ENCODE peak calls at places on chromosomes 11 and 22, in seven cellular contexts. C is mesendoderm, E is mesenchymal stem cell, M is H1, G is H9, A is IMR-90, T is trophoblast cell. N is an unnamed sample.

GRCh38 chr11:13303668-13304649 is 26.4 kb downstream of the BMAL1 start:
- DNase-seq in C (no peak), E (no peak), M (no peak), G (no peak), A (no peak), T (no peak), N (no peak)

GRCh38 chr11:65496304-65497140 is 2.3 kb upstream of the MALAT1 start:
- DNase-seq in C (no peak), E (peak; percentile 61), M (no peak), G (no peak), A (peak; percentile 48), T (peak; percentile 7), N (no peak)

GRCh38 chr11:122746050-122746478 is 90.5 kb downstream of the UBASH3B start:
- DNase-seq in C (no peak), E (no peak), M (no peak), G (no peak), A (no peak), T (no peak), N (no peak)

GRCh38 chr22:44523981-44524759 is 26.1 kb upstream of the RTL6 start:
- DNase-seq in C (no peak), E (peak; percentile 99), M (no peak), G (peak; percentile 7), A (peak; percentile 99), T (peak; percentile 85), N (no peak)

GRCh38 chr11:12723410-12724297 is 49.4 kb downstream of the TEAD1 start:
- DNase-seq in C (peak; percentile 95), E (peak; percentile 63), M (no peak), G (no peak), A (peak; percentile 45), T (peak; percentile 97), N (no peak)

GRCh38 chr11:708511-708910 is 2.5 kb downstream of the EPS8L2 start:
- DNase-seq in C (no peak), E (no peak), M (no peak), G (no peak), A (no peak), T (no peak), N (no peak)

GRCh38 chr11:130452941-130453340 is 4.5 kb downstream of the ADAMTS15 start:
- DNase-seq in C (peak; percentile 78), E (no peak), M (no peak), G (peak; percentile 46), A (no peak), T (no peak), N (no peak)

GRCh38 chr11:62611705-62612365 is 740 bp downstream of the EML3 start:
- DNase-seq in C (peak; percentile 59), E (peak; percentile 71), M (no peak), G (peak; percentile 60), A (peak; percentile 60), T (peak; percentile 17), N (no peak)

GRCh38 chr11:110130642-110131238 is 37.5 kb downstream of the ZC3H12C start:
- DNase-seq in C (peak; percentile 82), E (no peak), M (peak; percentile 0), G (peak; percentile 42), A (peak; percentile 67), T (peak; percentile 5), N (peak; percentile 86)

GRCh38 chr11:120578591-120579154 is 67.1 kb downstream of the GRIK4 start:
- DNase-seq in C (no peak), E (no peak), M (no peak), G (no peak), A (no peak), T (no peak), N (no peak)

GRCh38 chr11:100752371-100753073 is 65.4 kb downstream of the ARHGAP42 start:
- DNase-seq in C (no peak), E (no peak), M (no peak), G (no peak), A (no peak), T (no peak), N (no peak)

DNA sequence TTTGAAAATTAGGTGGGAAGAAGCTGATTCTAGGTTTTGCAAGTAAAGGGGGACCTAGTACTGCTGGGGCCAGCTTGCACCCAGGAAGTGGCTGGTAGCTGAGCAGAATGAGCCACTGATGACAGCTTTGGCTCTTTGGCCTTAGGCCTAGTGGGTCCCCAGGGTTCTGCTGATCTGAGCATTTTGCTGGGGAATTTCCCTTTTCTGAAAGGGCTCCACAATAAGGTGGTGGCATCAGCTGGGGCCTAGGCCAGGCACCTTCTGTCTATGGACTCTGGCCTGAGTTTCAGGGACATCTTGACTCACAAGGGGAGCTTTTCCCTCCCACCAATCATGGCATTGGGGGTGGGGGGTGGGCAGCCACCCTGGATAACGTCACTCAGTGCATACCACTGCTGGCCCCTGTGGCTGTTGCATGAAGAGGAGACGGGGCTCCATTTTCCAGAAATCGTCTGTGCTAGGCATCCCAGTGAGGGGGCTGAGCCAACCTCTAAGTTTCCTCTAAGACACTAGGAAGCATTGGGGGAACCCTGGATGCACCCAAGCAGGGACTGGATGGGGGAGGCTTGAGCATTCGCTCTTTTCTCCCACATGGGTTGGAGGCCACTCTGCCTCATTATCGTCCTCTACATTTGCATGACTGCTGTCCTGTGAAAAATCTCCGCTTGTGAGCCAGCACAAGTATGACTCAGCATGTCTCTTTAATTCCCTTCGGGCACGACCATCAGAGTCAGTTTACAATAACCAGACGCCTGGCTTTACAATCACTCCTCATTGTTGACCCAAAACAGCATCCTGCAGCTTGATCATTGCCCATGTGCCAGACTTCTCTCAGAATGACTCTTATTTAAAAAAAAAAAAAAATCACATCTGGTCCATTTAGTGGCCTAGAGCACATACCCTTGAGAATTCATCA is 145.0 kb upstream of the THY1 start:
- DNase-seq in C (peak; percentile 74), E (peak; percentile 94), M (no peak), G (no peak), A (peak; percentile 85), T (peak; percentile 3), N (no peak)
- H3K27ac ChIP-seq in C (no peak overlapping the region), E (no peak overlapping the region), M (no peak overlapping the region), G (no peak overlapping the region), A (peak overlapping the region; percentile 9), T (peak overlapping the region; percentile 65), N (no peak overlapping the region)

GRCh38 chr11:34154059-34154875 is 48.8 kb downstream of the NAT10 start:
- DNase-seq in C (no peak), E (no peak), M (no peak), G (no peak), A (no peak), T (no peak), N (no peak)

GRCh38 chr11:34157163-34157562 is 51.7 kb downstream of the NAT10 start:
- DNase-seq in C (no peak), E (no peak), M (no peak), G (no peak), A (no peak), T (no peak), N (no peak)

GRCh38 chr11:34155759-34156062 is 50.3 kb downstream of the NAT10 start:
- DNase-seq in C (no peak), E (no peak), M (no peak), G (no peak), A (no peak), T (peak; percentile 74), N (no peak)

GRCh38 chr11:34151916-34152845 is 46.8 kb downstream of the NAT10 start:
- DNase-seq in C (no peak), E (no peak), M (no peak), G (no peak), A (no peak), T (no peak), N (no peak)

DNA sequence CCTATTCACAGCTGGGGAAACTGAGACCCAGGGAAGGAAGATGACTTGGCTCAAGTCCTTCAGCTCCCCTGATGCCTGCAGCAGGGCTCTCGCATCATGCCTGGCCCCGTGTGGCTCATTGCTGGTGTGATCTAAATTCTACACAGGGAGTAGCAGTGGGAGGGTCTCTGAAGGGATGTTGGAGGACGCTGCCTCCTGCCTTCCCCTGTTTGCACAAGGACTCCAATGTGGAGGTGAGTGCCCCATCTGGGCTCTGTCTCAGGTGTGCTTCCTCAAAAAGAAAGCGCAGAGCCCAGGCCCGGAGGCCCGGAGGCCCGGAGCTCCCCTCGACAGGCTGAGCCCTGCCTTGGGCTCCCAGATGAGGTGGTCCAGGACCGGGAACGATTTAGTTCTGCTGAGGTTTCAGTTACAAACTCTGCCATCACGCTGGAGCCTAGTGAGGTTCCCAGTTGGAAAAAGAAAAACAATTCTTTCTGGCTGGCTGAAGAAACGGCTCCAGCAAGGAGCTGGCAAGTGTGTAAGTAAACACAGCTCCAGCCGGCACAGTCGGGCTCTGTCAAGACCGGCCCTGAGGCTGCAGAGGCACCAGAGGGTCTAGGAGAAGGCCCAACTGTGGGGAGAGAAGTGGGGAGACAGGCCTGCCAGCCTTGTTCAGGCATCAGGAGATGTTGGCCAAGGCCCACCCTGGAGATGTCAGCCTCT is 49.8 kb downstream of the NAT10 start:
- DNase-seq in C (no peak), E (no peak), M (no peak), G (no peak), A (no peak), T (no peak), N (no peak)
- H4K8ac ChIP-seq in C (no peak overlapping the region), E (no peak overlapping the region), M (no peak overlapping the region), G (no peak overlapping the region), A (no peak overlapping the region), T (no peak overlapping the region), N (no peak overlapping the region)

DNA sequence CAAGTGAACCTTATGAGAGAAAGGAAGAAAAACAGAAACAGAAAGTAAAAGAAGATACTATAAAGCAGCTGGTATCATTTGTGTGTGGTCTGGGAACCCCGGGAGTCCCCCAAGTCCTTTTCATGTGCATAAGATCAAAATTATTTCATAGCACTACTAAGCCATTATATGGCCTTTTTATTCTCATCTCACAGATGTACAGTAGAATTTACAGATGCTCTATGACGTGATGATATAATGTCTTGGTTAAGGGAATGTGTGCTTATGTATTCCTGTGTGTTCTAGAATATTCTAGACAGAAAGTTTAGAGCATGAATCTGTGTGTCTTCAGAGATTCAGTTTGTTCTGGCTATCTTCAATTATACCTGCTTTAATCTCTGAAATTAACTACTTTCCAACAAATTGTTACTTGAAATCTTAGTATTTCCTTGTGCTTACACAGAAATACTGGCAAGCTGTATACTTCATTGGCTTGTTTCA is 8.6 kb upstream of the TPP1 start:
- DNase-seq in C (no peak), E (no peak), M (no peak), G (no peak), A (no peak), T (no peak), N (no peak)
- H3K27ac ChIP-seq in C (no peak overlapping the region), E (no peak overlapping the region), M (no peak overlapping the region), G (no peak overlapping the region), A (no peak overlapping the region), T (no peak overlapping the region), N (no peak overlapping the region)

GRCh38 chr11:70742553-70743291 is 344.4 kb downstream of the CTTN start:
- DNase-seq in C (peak; percentile 95), E (no peak), M (peak; percentile 51), G (peak; percentile 91), A (no peak), T (peak; percentile 54), N (peak; percentile 60)
- H4K8ac ChIP-seq in C (no peak overlapping the region), E (no peak overlapping the region), M (no peak overlapping the region), G (no peak overlapping the region), A (no peak overlapping the region), T (no peak overlapping the region), N (no peak overlapping the region)

GRCh38 chr11:125394306-125394705 is 101.8 kb downstream of the FEZ1 start:
- DNase-seq in C (no peak), E (no peak), M (no peak), G (no peak), A (no peak), T (no peak), N (no peak)
- H3K27ac ChIP-seq in C (no peak overlapping the region), E (no peak overlapping the region), M (no peak overlapping the region), G (no peak overlapping the region), A (no peak overlapping the region), T (no peak overlapping the region), N (peak overlapping the region; percentile 21)

N was measured in neuronal stem cell.